ENCODE peak calls at places on chromosomes 16 and 17, in ten cellular contexts. C is stomach, G is tibial nerve, U is A549, K is heart left ventricle, F is prostate gland, J is transverse colon, Y is IMR-90, T is suprapubic skin, E is GM12878. Q is an unnamed sample.

GRCh38 chr17:7056386-7056785 is 12.5 kb upstream of the SLC16A11 start:
- DNase-seq in C (no peak), G (no peak), U (no peak), K (no peak), F (no peak), J (no peak), Y (no peak), T (no peak), E (no peak), Q (no peak)

GRCh38 chr17:79114455-79115301 is 40.1 kb downstream of the ENGASE start:
- DNase-seq in C (peak), G (peak), U (no peak), K (peak), F (peak), J (peak), Y (no peak), T (no peak), E (no peak), Q (no peak)

GRCh38 chr17:4201231-4201630 is 58.2 kb downstream of the CYB5D2 start:
- DNase-seq in C (no peak), G (no peak), U (no peak), K (no peak), F (no peak), J (no peak), Y (peak), T (no peak), E (no peak), Q (peak)

GRCh38 chr17:72603346-72604242 is 482.8 kb downstream of the SOX9 start:
- DNase-seq in C (no peak), G (peak), U (peak), K (no peak), F (no peak), J (no peak), Y (peak), T (no peak), E (no peak), Q (no peak)

GRCh38 chr16:707062-707538 is 1.5 kb upstream of the FBXL16 start:
- DNase-seq in C (no peak), G (no peak), U (peak), K (no peak), F (no peak), J (no peak), Y (no peak), T (no peak), E (no peak), Q (no peak)

GRCh38 chr16:89895482-89896250 is 22.3 kb downstream of the TCF25 start:
- DNase-seq in C (no peak), G (no peak), U (no peak), K (no peak), F (no peak), J (no peak), Y (no peak), T (no peak), E (no peak), Q (no peak)

GRCh38 chr16:4486126-4486893 is 10.1 kb downstream of the HMOX2 start:
- DNase-seq in C (peak), G (peak), U (no peak), K (peak), F (peak), J (no peak), Y (no peak), T (no peak), E (no peak), Q (peak)

GRCh38 chr16:66427871-66428681 is 981 bp downstream of the BEAN1 start:
- DNase-seq in C (no peak), G (no peak), U (no peak), K (no peak), F (no peak), J (no peak), Y (no peak), T (no peak), E (no peak), Q (no peak)

GRCh38 chr17:80621335-80622169 is 76.9 kb downstream of the RPTOR start:
- DNase-seq in C (no peak), G (no peak), U (no peak), K (no peak), F (no peak), J (no peak), Y (no peak), T (no peak), E (no peak), Q (peak)

GRCh38 chr16:14193316-14193871 is 122.3 kb downstream of the MRTFB start:
- DNase-seq in C (peak), G (no peak), U (no peak), K (no peak), F (no peak), J (peak), Y (no peak), T (no peak), E (peak), Q (no peak)

GRCh38 chr16:14186954-14187306 is 115.8 kb downstream of the MRTFB start:
- DNase-seq in C (no peak), G (no peak), U (no peak), K (no peak), F (no peak), J (no peak), Y (no peak), T (no peak), E (no peak), Q (no peak)

GRCh38 chr16:14182999-14183398 is 111.9 kb downstream of the MRTFB start:
- DNase-seq in C (no peak), G (no peak), U (no peak), K (no peak), F (no peak), J (no peak), Y (no peak), T (no peak), E (no peak), Q (no peak)

GRCh38 chr16:14186007-14186953 is 115.2 kb downstream of the MRTFB start:
- DNase-seq in C (no peak), G (no peak), U (peak), K (peak), F (no peak), J (no peak), Y (peak), T (no peak), E (no peak), Q (no peak)

GRCh38 chr16:14187517-14188338 is 116.6 kb downstream of the MRTFB start:
- DNase-seq in C (no peak), G (no peak), U (no peak), K (no peak), F (no peak), J (no peak), Y (no peak), T (no peak), E (no peak), Q (no peak)
- H3K4me3 ChIP-seq in C (peak), G (peak), U (no peak), K (peak), F (peak), J (no peak), Y (no peak), T (peak), E (no peak), Q (no peak)

GRCh38 chr17:38538906-38539305 is 66.8 kb downstream of the SRCIN1 start:
- DNase-seq in C (peak), G (no peak), U (no peak), K (no peak), F (no peak), J (no peak), Y (no peak), T (no peak), E (no peak), Q (no peak)

GRCh38 chr17:38534498-38534885 is 71.3 kb downstream of the SRCIN1 start:
- DNase-seq in C (no peak), G (no peak), U (no peak), K (no peak), F (no peak), J (no peak), Y (no peak), T (no peak), E (no peak), Q (no peak)

GRCh38 chr17:38535886-38536285 is 69.9 kb downstream of the SRCIN1 start:
- DNase-seq in C (no peak), G (no peak), U (no peak), K (no peak), F (no peak), J (no peak), Y (no peak), T (no peak), E (no peak), Q (no peak)

GRCh38 chr17:38539386-38539785 is 66.4 kb downstream of the SRCIN1 start:
- DNase-seq in C (no peak), G (no peak), U (no peak), K (no peak), F (no peak), J (no peak), Y (no peak), T (no peak), E (no peak), Q (no peak)

DNA sequence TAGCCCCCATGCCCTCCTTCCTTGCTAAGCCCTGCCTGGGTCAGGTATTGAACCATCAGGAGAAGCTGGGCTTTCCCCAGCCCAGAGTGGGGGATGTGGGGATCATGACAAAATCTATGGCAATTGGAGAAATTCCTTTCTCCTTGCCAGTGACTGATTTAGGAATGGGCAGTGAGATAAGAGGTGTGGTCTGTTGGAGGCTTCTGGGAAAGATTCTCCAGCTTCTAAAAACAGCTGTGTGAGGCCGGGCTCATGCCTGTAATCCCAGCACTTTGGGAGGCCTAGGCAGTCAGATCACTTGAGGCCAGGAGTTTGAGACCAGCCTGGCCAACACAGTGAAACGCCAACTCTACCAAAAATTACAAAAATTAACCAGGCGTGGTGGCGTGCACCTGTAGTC is 69.1 kb downstream of the SRCIN1 start:
- DNase-seq in C (no peak), G (no peak), U (no peak), K (no peak), F (no peak), J (no peak), Y (no peak), T (no peak), E (no peak), Q (no peak)
- TF ChIP-seq POLR2A in C (no peak), G (no peak), U (no peak), K (no peak), F (no peak), J (no peak), Y (no peak), T (no peak), E (no peak), Q (no peak)

GRCh38 chr17:64234961-64235360 is 28.1 kb downstream of the TEX2 start:
- DNase-seq in C (no peak), G (no peak), U (no peak), K (no peak), F (no peak), J (no peak), Y (no peak), T (no peak), E (no peak), Q (no peak)

GRCh38 chr17:64232466-64233262 is 30.4 kb downstream of the TEX2 start:
- DNase-seq in C (no peak), G (no peak), U (no peak), K (no peak), F (no peak), J (no peak), Y (no peak), T (no peak), E (no peak), Q (no peak)

GRCh38 chr17:64229815-64230550 is 33.1 kb downstream of the TEX2 start:
- DNase-seq in C (no peak), G (no peak), U (no peak), K (no peak), F (no peak), J (no peak), Y (no peak), T (no peak), E (no peak), Q (no peak)

GRCh38 chr17:64231567-64232141 is 31.4 kb downstream of the TEX2 start:
- DNase-seq in C (no peak), G (no peak), U (no peak), K (no peak), F (no peak), J (no peak), Y (no peak), T (no peak), E (no peak), Q (no peak)

GRCh38 chr17:64230551-64231408 is 32.3 kb downstream of the TEX2 start:
- DNase-seq in C (no peak), G (no peak), U (peak), K (no peak), F (no peak), J (no peak), Y (peak), T (no peak), E (no peak), Q (no peak)
- TF ChIP-seq CTCF in C (no peak), G (no peak), U (no peak), K (no peak), F (no peak), J (no peak), Y (no peak), T (no peak), E (no peak), Q (no peak)

GRCh38 chr16:10987361-10988163 is 43.2 kb downstream of the CLEC16A start:
- DNase-seq in C (no peak), G (no peak), U (no peak), K (no peak), F (no peak), J (no peak), Y (no peak), T (no peak), E (no peak), Q (no peak)
- H3K4me3 ChIP-seq in C (no peak), G (no peak), U (no peak), K (no peak), F (no peak), J (no peak), Y (no peak), T (no peak), E (no peak), Q (no peak)

GRCh38 chr16:11472410-11472809 is 114.3 kb downstream of the LITAF start:
- DNase-seq in C (no peak), G (no peak), U (no peak), K (no peak), F (no peak), J (no peak), Y (no peak), T (no peak), E (no peak), Q (no peak)

GRCh38 chr16:11472851-11473250 is 113.9 kb downstream of the LITAF start:
- DNase-seq in C (no peak), G (no peak), U (no peak), K (no peak), F (no peak), J (no peak), Y (no peak), T (no peak), E (no peak), Q (no peak)

GRCh38 chr16:11471548-11471947 is 115.2 kb downstream of the LITAF start:
- DNase-seq in C (no peak), G (no peak), U (no peak), K (no peak), F (no peak), J (no peak), Y (no peak), T (no peak), E (no peak), Q (no peak)

GRCh38 chr16:11473728-11474127 is 113.0 kb downstream of the LITAF start:
- DNase-seq in C (no peak), G (no peak), U (peak), K (no peak), F (no peak), J (no peak), Y (no peak), T (no peak), E (no peak), Q (no peak)

DNA sequence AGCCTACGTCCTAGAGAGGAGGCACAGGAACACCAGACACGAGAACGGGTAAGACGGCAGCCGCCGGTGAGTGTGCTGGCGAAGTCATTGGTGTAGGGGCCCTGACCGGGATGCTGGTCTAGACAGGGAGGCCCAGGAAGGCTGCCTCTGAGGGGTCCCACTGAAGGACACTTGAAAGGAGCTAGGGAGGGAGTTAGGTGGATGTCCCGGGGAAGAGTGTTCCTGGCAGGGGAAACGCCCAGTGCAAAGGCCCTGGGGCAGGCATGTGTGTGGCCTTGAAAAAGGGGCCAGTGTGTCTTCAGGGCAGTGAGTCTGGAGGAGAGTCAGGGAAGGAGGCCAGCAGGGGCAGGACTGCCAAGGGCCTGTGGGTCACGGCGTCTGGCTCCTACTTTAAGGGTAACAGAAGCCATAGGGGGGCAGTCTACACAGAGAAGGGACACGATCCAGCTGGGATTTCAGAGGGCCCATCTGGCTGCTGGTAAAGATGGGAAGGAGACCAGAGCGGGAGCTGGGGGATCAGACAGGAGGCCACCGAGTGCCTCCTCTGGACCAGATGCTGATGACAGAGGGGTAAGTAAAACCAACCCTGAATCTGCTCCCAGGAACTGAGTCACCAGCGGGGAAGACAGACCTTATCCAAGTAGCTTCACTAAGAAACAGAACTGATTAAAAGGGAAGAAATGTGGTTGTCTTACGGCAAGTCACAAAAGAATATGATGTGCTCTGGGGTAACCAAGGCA is 115.9 kb downstream of the LITAF start:
- DNase-seq in C (no peak), G (no peak), U (no peak), K (no peak), F (no peak), J (no peak), Y (peak), T (no peak), E (no peak), Q (no peak)
- TF ChIP-seq POLR2A in C (no peak), G (no peak), U (no peak), K (no peak), F (no peak), J (no peak), Y (no peak), T (no peak), E (no peak), Q (no peak)

GRCh38 chr16:75801307-75801706 is 75.0 kb upstream of the CPHXL start:
- DNase-seq in C (no peak), G (no peak), U (no peak), K (no peak), F (no peak), J (no peak), Y (no peak), T (no peak), E (no peak), Q (no peak)
- TF ChIP-seq CTCF in C (no peak), G (no peak), U (peak), K (no peak), F (no peak), J (no peak), Y (peak), T (no peak), E (no peak), Q (no peak)

GRCh38 chr16:26012376-26012775 is 320.6 kb downstream of the HS3ST4 start:
- DNase-seq in C (no peak), G (no peak), U (no peak), K (no peak), F (no peak), J (no peak), Y (no peak), T (no peak), E (no peak), Q (no peak)

GRCh38 chr16:26019406-26019805 is 327.6 kb downstream of the HS3ST4 start:
- DNase-seq in C (no peak), G (no peak), U (no peak), K (no peak), F (no peak), J (no peak), Y (no peak), T (no peak), E (no peak), Q (no peak)

GRCh38 chr16:26015776-26016175 is 324.0 kb downstream of the HS3ST4 start:
- DNase-seq in C (no peak), G (no peak), U (no peak), K (no peak), F (no peak), J (no peak), Y (no peak), T (no peak), E (no peak), Q (no peak)

GRCh38 chr16:26019885-26020284 is 328.1 kb downstream of the HS3ST4 start:
- DNase-seq in C (no peak), G (no peak), U (no peak), K (no peak), F (no peak), J (no peak), Y (no peak), T (no peak), E (no peak), Q (no peak)

GRCh38 chr16:26016989-26017388 is 325.2 kb downstream of the HS3ST4 start:
- DNase-seq in C (no peak), G (no peak), U (no peak), K (no peak), F (no peak), J (no peak), Y (no peak), T (no peak), E (no peak), Q (no peak)
- H3K4me3 ChIP-seq in C (no peak), G (no peak), U (no peak), K (no peak), F (no peak), J (no peak), Y (no peak), T (no peak), E (no peak), Q (no peak)